ENCODE peak calls at places on chromosomes 11 and 22, in seven cellular contexts. Z is colonic mucosa, D is right lobe of liver, R is cardiac fibroblast, F is epithelial cell of esophagus, H is GM20000, W is GM12865. P is an unnamed sample.

GRCh38 chr11:111718436-111719325 is 47.5 kb downstream of the PPP2R1B start:
- DNase-seq in D (no peak), W (no peak), F (peak; percentile 82), H (no peak), Z (peak; percentile 72), R (peak; percentile 73), P (no peak)

GRCh38 chr11:95688015-95688414 is 101.6 kb downstream of the FAM76B start:
- DNase-seq in D (no peak), W (no peak), F (no peak), R (no peak), Z (no peak), H (no peak), P (no peak)

GRCh38 chr22:35894937-35895708 is 133.5 kb downstream of the RBFOX2 start:
- DNase-seq in W (no peak), R (peak; percentile 84), F (peak; percentile 99), D (no peak), H (no peak), Z (peak; percentile 19), P (no peak)

GRCh38 chr22:43722444-43722843 is 89.7 kb downstream of the EFCAB6 start:
- DNase-seq in Z (no peak), W (no peak), H (no peak), F (no peak), D (no peak), R (no peak), P (no peak)

GRCh38 chr11:112274007-112274783 is 13.5 kb upstream of the PLET1 start:
- DNase-seq in D (no peak), H (no peak), R (no peak), F (no peak), Z (no peak), W (no peak), P (no peak)

GRCh38 chr11:92393218-92393617 is 168.6 kb downstream of the FAT3 start:
- DNase-seq in W (no peak), F (no peak), D (no peak), Z (no peak), R (no peak), H (no peak), P (no peak)

GRCh38 chr11:77067776-77068460 is 1.1 kb downstream of the CAPN5 start:
- DNase-seq in W (no peak), R (no peak), D (no peak), Z (peak; percentile 53), F (no peak), H (peak; percentile 7), P (no peak)

GRCh38 chr11:12995211-12995610 is 13.9 kb upstream of the RASSF10 start:
- DNase-seq in D (no peak), R (peak; percentile 20), H (no peak), F (no peak), W (no peak), Z (no peak), P (no peak)

GRCh38 chr11:83051760-83052671 is 19.7 kb downstream of the RAB30 start:
- DNase-seq in F (peak; percentile 96), D (peak; percentile 32), W (no peak), H (no peak), R (peak; percentile 96), Z (no peak), P (no peak)

GRCh38 chr11:74820763-74821162 is 72.1 kb downstream of the RNF169 start:
- DNase-seq in D (no peak), W (no peak), H (no peak), Z (no peak), R (peak; percentile 95), F (peak; percentile 67), P (no peak)

GRCh38 chr11:114762437-114762836 is 84.1 kb downstream of the NXPE2 start:
- DNase-seq in H (peak; percentile 15), Z (peak; percentile 85), W (peak; percentile 13), F (peak; percentile 41), R (peak; percentile 61), D (peak; percentile 58), P (no peak)

GRCh38 chr22:47618180-47618579 is 855.7 kb downstream of the TBC1D22A start:
- DNase-seq in R (no peak), W (no peak), F (no peak), H (no peak), Z (no peak), D (no peak), P (no peak)

GRCh38 chr11:46295312-46295995 is 18.0 kb downstream of the CREB3L1 start:
- DNase-seq in R (peak; percentile 74), H (peak; percentile 86), Z (no peak), W (peak; percentile 70), D (peak; percentile 65), F (peak; percentile 76), P (peak; percentile 88)
- TF ChIP-seq CTCF in R (no peak), H (no peak), Z (no peak), W (no peak), D (no peak), F (no peak), P (no peak)

DNA sequence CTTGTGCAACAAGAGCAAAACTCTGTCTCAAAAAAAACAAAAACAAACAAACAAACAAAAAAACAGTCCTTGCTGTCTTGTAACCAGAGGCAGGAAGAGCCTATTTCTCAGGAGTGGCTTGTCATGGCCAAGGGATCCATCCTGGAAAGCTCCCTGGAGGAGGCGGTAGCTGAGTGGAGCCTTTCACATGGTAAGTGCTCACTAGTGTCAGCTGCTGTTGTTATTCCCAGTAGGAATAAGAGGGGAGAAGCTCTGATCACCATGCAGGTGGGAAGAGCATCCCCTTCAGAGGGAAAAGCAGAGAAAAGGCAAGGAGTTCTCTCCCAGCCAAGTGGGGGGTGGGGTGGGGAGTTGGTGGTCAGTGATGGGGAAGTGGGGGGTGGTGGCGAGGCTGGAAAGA is 54.6 kb upstream of the WNT7B start:
- DNase-seq in F (no peak), W (no peak), H (no peak), R (no peak), Z (no peak), D (no peak), P (no peak)
- TF ChIP-seq CTCF in F (no peak), W (no peak), H (no peak), R (no peak), Z (no peak), D (no peak), P (no peak)

GRCh38 chr11:108628326-108628725 is 34.8 kb upstream of the EXPH5 start:
- DNase-seq in D (no peak), H (no peak), F (no peak), Z (no peak), W (no peak), R (no peak), P (no peak)

GRCh38 chr11:108629274-108629673 is 35.6 kb upstream of the DDX10 start:
- DNase-seq in Z (no peak), H (no peak), F (no peak), W (no peak), D (no peak), R (no peak), P (no peak)

GRCh38 chr11:108628812-108629211 is 35.2 kb upstream of the EXPH5 start:
- DNase-seq in Z (no peak), F (no peak), R (no peak), D (no peak), H (no peak), W (no peak), P (no peak)

GRCh38 chr11:108620958-108621772 is 27.6 kb upstream of the EXPH5 start:
- DNase-seq in Z (no peak), R (peak; percentile 30), F (peak; percentile 63), H (peak; percentile 58), W (peak; percentile 87), D (no peak), P (peak; percentile 65)

DNA sequence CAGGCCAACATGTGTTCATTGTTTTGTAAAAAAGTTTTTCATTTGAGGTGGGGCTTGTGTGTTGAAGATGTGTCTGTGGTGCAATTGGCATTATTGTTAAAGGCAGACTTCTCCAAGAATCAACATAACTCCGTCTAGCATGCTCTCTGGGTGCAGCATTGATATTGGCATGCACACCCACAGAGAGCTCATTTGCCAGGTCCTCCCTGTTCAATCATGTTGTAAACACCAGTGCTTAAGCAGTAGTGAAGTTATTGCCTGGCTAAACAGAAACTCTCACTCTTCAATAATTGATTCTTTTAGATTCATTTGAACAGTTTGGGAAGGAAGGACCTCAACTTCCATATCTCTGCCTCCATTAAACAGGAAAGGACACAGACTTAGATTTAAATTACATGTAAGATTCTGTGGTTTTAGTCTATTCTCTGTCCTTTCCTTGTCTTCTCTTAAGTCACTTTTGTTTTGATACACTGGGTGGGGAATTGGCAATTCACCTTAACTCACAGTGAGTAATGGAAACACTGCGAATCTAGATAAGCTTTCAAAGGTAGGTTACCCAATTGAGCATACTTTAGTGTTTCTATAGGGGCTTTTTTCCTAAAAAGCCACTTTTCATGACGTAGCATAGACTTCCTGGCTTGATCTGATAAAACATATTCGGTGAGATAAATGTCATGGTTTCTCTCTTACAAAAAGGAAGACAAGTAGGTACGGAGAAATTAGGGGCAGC is 30.8 kb upstream of the EXPH5 start:
- DNase-seq in F (no peak), H (no peak), Z (peak; percentile 68), D (no peak), R (no peak), W (no peak), P (peak; percentile 26)
- TF ChIP-seq CTCF in F (no peak), H (no peak), Z (no peak), D (no peak), R (no peak), W (no peak), P (no peak)

DNA sequence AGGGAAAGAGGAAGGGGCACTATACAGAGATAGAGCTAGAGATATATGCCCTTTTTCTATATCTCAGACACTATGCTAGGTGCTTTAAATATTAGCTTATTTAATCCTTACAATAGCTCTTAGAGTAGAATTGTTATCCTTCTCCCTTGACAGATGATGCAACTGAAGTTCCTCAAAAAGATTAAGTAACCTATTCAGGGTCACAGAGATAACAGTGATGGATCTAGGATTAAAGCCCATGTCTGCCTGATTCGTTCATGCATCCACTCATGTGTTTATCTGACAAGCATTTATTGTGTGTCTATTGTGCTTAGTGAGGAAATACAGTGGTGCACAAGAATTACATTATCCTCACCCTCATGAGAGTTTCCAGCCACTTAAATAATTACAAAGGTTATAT is 8.7 kb downstream of the CCDC83 start:
- DNase-seq in H (no peak), D (no peak), R (no peak), Z (no peak), W (no peak), F (no peak), P (no peak)
- TF ChIP-seq CTCF in H (no peak), D (no peak), R (no peak), Z (no peak), W (no peak), F (no peak), P (no peak)